ENCODE peak calls at places on chromosomes 12 and 14, in six cellular contexts. W is tibial nerve, E is astrocyte, Y is stomach, I is left lung, U is PC-9. P is an unnamed sample. For H3K9me3, the result is how much of the 10 kb centered on the place peaks cover.

GRCh38 chr14:36976571-36977023 is 195.8 kb downstream of the SLC25A21 start:
- DNase-seq in Y (peak), W (no peak), E (peak), U (peak), I (peak), P (no peak)

GRCh38 chr12:57795354-57795753 is 12.8 kb downstream of the TSFM start:
- DNase-seq in Y (no peak), I (no peak), E (no peak), W (no peak), U (peak), P (no peak)

GRCh38 chr14:100134591-100134990 is 24.9 kb downstream of the DEGS2 start:
- DNase-seq in W (no peak), E (no peak), I (no peak), Y (peak), U (no peak), P (peak)

GRCh38 chr14:64550539-64551333 is 975 bp downstream of the PPP1R36 start:
- DNase-seq in Y (no peak), W (no peak), E (no peak), U (no peak), I (no peak), P (no peak)

GRCh38 chr12:23803547-23803946 is 145.9 kb downstream of the SOX5 start:
- DNase-seq in W (no peak), I (no peak), Y (no peak), U (no peak), E (peak), P (no peak)

GRCh38 chr14:89702151-89702936 is 252.2 kb downstream of the EFCAB11 start:
- DNase-seq in W (no peak), I (no peak), Y (no peak), E (peak), U (no peak), P (no peak)

GRCh38 chr14:24051789-24052655 is at the start of gene CARMIL3:
- DNase-seq in Y (peak), I (peak), W (no peak), E (peak), U (no peak), P (peak)

GRCh38 chr12:663293-663871 is at the start of gene NINJ2:
- DNase-seq in E (peak), W (no peak), I (no peak), U (no peak), Y (no peak), P (no peak)

GRCh38 chr14:21068521-21069387 is 1.4 kb upstream of the ARHGEF40 start:
- DNase-seq in I (no peak), Y (peak), W (no peak), E (peak), U (no peak), P (peak)

GRCh38 chr12:2017724-2018337 is 13.6 kb upstream of the DCP1B start:
- DNase-seq in E (no peak), W (no peak), U (no peak), I (no peak), Y (no peak), P (no peak)

GRCh38 chr12:90925562-90925961 is 29.4 kb downstream of the CCER1 start:
- DNase-seq in E (no peak), Y (no peak), W (no peak), I (no peak), U (no peak), P (no peak)

GRCh38 chr12:94429191-94429590 is 30.5 kb downstream of the CEP83 start:
- DNase-seq in I (no peak), W (no peak), Y (no peak), E (no peak), U (no peak), P (no peak)

GRCh38 chr12:18146375-18146774 is 56.4 kb upstream of the RERGL start:
- DNase-seq in U (no peak), W (no peak), I (no peak), Y (no peak), E (no peak), P (no peak)

GRCh38 chr12:15779925-15780324 is 9.3 kb downstream of the EPS8 start:
- DNase-seq in W (no peak), I (no peak), U (no peak), E (no peak), Y (no peak), P (no peak)
- H3K27ac ChIP-seq in W (no peak), I (no peak), U (no peak), E (peak), Y (no peak), P (no peak)

DNA sequence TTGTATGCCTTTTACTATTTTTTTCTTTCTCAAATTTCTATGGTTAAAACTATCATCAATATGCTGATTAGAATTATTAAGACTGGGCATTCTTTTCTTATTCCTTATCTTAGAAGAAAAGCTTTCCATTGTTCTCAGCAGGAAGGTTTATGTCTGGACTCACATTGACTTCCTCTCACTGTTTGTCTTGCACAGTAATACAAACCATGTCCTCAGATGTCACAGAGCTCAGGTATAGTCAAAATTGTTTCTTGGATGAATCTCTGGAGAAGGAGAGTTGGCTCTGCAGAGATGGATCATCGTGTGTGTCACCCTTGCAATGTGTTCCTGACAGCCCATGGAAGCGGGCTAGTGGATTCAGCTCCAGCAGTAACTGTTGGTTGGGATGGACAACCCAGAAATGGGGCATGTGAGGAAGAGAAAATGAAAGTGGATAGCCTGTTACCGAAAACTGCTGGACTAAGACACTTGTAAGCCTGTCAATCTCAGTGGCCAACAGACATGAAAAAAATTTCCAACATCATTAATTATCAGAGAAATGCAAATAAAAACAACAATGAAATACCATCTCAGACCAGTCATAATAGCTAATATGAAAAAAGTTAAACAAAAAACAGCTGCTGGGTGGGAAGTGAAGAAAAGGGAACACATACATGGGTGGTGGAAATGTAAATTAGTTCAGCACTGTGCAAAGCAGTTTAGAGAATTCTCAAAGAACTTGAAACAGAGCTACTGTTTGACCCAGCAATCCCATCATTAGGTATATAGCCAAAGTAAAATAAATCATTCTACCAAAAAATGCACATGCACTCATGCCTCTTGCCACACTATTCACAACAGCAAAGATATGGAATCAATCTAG is 967.8 kb downstream of the TMEM121 start:
- DNase-seq in E (no peak), I (no peak), U (no peak), Y (no peak), W (no peak), P (no peak)
- H3K9me3 ChIP-seq in E (under half), I (under half), U (under half), Y (under half), W (under half), P (under half)

GRCh38 chr12:69385038-69385437 is 25.5 kb downstream of the YEATS4 start:
- DNase-seq in E (no peak), I (no peak), Y (no peak), W (no peak), U (no peak), P (no peak)

GRCh38 chr12:69388371-69388770 is 28.8 kb downstream of the YEATS4 start:
- DNase-seq in E (peak), I (no peak), W (no peak), U (peak), Y (no peak), P (no peak)

GRCh38 chr12:69392146-69392928 is 32.8 kb downstream of the YEATS4 start:
- DNase-seq in U (no peak), I (no peak), Y (no peak), E (peak), W (no peak), P (no peak)

GRCh38 chr12:69386921-69387320 is 27.4 kb downstream of the YEATS4 start:
- DNase-seq in I (no peak), W (no peak), Y (no peak), E (no peak), U (no peak), P (no peak)

GRCh38 chr12:69389836-69390235 is 30.3 kb downstream of the YEATS4 start:
- DNase-seq in W (no peak), U (no peak), Y (no peak), I (no peak), E (peak), P (no peak)
- H3K27ac ChIP-seq in W (no peak), U (no peak), Y (no peak), I (no peak), E (peak), P (no peak)

GRCh38 chr14:104204660-104205149 is 66.3 kb downstream of the KIF26A start:
- DNase-seq in U (no peak), W (no peak), Y (no peak), I (no peak), E (no peak), P (no peak)
- H3K9me3 ChIP-seq in U (under half), W (under half), Y (under half), I (under half), E (under half), P (under half)

GRCh38 chr12:47155457-47156166 is 75.9 kb upstream of the AMIGO2 start:
- DNase-seq in Y (no peak), W (no peak), I (no peak), E (peak), U (no peak), P (no peak)
- H3K27ac ChIP-seq in Y (no peak), W (no peak), I (peak), E (no peak), U (peak), P (peak)

DNA sequence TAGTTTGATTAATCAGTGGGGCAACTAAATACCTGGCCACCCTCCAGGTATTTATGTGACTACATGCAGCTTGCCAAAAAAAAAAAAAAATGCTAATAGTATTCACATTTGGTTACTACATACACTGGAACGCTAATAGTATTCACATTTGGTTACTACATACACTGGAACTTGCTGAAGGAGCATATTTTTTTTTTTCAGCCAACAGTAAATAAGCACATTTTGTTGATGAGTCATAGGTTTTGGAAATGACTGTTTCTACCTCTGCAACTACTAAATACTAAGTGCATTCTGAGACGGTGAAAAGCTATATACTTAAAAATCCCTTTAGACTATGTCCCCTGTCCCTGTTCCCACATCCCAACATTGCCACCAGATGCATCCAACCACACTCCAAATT is 1172.3 kb downstream of the LRFN5 start:
- DNase-seq in I (no peak), U (no peak), E (no peak), W (no peak), Y (no peak), P (no peak)
- H3K9me3 ChIP-seq in I (under half), U (under half), E (under half), W (under half), Y (under half), P (under half)